ENCODE peak calls at places on chromosomes 3 and 15, in six cellular contexts. B is astrocyte, W is Karpas-422, F is MM.1S, M is SK-N-SH, P is PC-3. R is an unnamed sample. For H3K27me3, the result is how much of the 10 kb centered on the place peaks cover.

GRCh38 chr15:62770752-62771151 is 271.8 kb upstream of the TPM1 start:
- DNase-seq in B (peak), W (no peak), F (no peak), M (no peak), P (peak), R (peak)

GRCh38 chr3:65733459-65733858 is 305.3 kb downstream of the MAGI1 start:
- DNase-seq in B (no peak), W (no peak), F (no peak), M (no peak), P (no peak), R (no peak)

GRCh38 chr3:129829640-129830039 is 63.9 kb downstream of the TMCC1 start:
- DNase-seq in B (peak), W (peak), F (peak), M (peak), P (peak), R (peak)

GRCh38 chr3:114336122-114336697 is 42.4 kb downstream of the TIGIT start:
- DNase-seq in B (peak), W (no peak), F (peak), M (no peak), P (no peak), R (no peak)

GRCh38 chr3:140469491-140469890 is 208.4 kb upstream of the TRIM42 start:
- DNase-seq in B (peak), W (no peak), F (no peak), M (no peak), P (peak), R (no peak)

GRCh38 chr15:83739629-83740028 is 85.7 kb downstream of the ADAMTSL3 start:
- DNase-seq in B (no peak), W (no peak), F (no peak), M (no peak), P (no peak), R (no peak)

GRCh38 chr3:143538577-143538981 is 309.7 kb downstream of the SLC9A9 start:
- DNase-seq in B (peak), W (no peak), F (no peak), M (no peak), P (no peak), R (no peak)

GRCh38 chr3:107969994-107970896 is 120.6 kb downstream of the CD47 start:
- DNase-seq in B (peak), W (peak), F (peak), M (peak), P (peak), R (peak)

GRCh38 chr3:51727500-51727899 is 20.6 kb downstream of the GRM2 start:
- DNase-seq in B (no peak), W (no peak), F (no peak), M (no peak), P (no peak), R (no peak)

GRCh38 chr3:139935071-139935865 is at the start of gene CLSTN2:
- DNase-seq in B (peak), W (peak), F (peak), M (peak), P (no peak), R (no peak)

GRCh38 chr3:45868213-45868612 is 18.1 kb upstream of the CCR9 start:
- DNase-seq in B (no peak), W (no peak), F (peak), M (no peak), P (peak), R (no peak)

GRCh38 chr3:73623996-73624362 is 762 bp downstream of the PDZRN3 start:
- DNase-seq in B (peak), W (no peak), F (no peak), M (peak), P (no peak), R (no peak)

GRCh38 chr3:103690536-103690935 is 1255.7 kb downstream of the ZPLD1 start:
- DNase-seq in B (no peak), W (no peak), F (no peak), M (no peak), P (no peak), R (peak)

GRCh38 chr3:57929988-57930387 is 78.2 kb upstream of the FLNB start:
- DNase-seq in B (no peak), W (no peak), F (no peak), M (no peak), P (no peak), R (no peak)

GRCh38 chr3:161035711-161036110 is 69.4 kb downstream of the B3GALNT1 start:
- DNase-seq in B (peak), W (no peak), F (no peak), M (no peak), P (no peak), R (no peak)

GRCh38 chr15:72113347-72114031 is 4.5 kb downstream of the MYO9A start:
- DNase-seq in B (no peak), W (no peak), F (no peak), M (no peak), P (no peak), R (no peak)

GRCh38 chr15:88498991-88499390 is 31.5 kb downstream of the MRPS11 start:
- DNase-seq in B (no peak), W (no peak), F (no peak), M (no peak), P (no peak), R (no peak)

GRCh38 chr3:43629254-43629653 is 7.4 kb upstream of the ANO10 start:
- DNase-seq in B (no peak), W (no peak), F (no peak), M (no peak), P (no peak), R (no peak)

GRCh38 chr15:33722005-33722672 is 246.2 kb upstream of the CHRM5 start:
- DNase-seq in B (peak), W (peak), F (no peak), M (no peak), P (peak), R (no peak)

GRCh38 chr3:114110439-114110838 is 53.9 kb downstream of the QTRT2 start:
- DNase-seq in B (no peak), W (peak), F (no peak), M (no peak), P (no peak), R (no peak)

GRCh38 chr15:65388306-65389080 is 10.7 kb upstream of the IGDCC3 start:
- DNase-seq in B (no peak), W (no peak), F (no peak), M (no peak), P (no peak), R (no peak)

GRCh38 chr3:194785315-194785714 is 99.6 kb downstream of the FAM43A start:
- DNase-seq in B (no peak), W (no peak), F (no peak), M (no peak), P (no peak), R (no peak)

GRCh38 chr15:90090226-90090848 is 11.9 kb downstream of the IDH2 start:
- DNase-seq in B (no peak), W (no peak), F (no peak), M (no peak), P (no peak), R (no peak)

GRCh38 chr3:106824856-106825255 is 552.4 kb upstream of the CCDC54 start:
- DNase-seq in B (peak), W (peak), F (no peak), M (no peak), P (peak), R (no peak)

GRCh38 chr3:197471221-197472010 is 84.4 kb downstream of the BDH1 start:
- DNase-seq in B (no peak), W (no peak), F (no peak), M (no peak), P (no peak), R (no peak)

GRCh38 chr3:123743121-123743520 is 141.0 kb downstream of the MYLK start:
- DNase-seq in B (no peak), W (no peak), F (no peak), M (no peak), P (no peak), R (no peak)

GRCh38 chr15:86644319-86644718 is 564.6 kb downstream of the AGBL1 start:
- DNase-seq in B (no peak), W (no peak), F (no peak), M (no peak), P (peak), R (no peak)

GRCh38 chr15:70099966-70100494 is 2.3 kb upstream of the TLE3 start:
- DNase-seq in B (no peak), W (no peak), F (peak), M (no peak), P (peak), R (no peak)

GRCh38 chr3:72273615-72274014 is 488.7 kb upstream of the PROK2 start:
- DNase-seq in B (peak), W (no peak), F (no peak), M (no peak), P (no peak), R (no peak)

GRCh38 chr3:17239417-17239816 is 354.7 kb downstream of the PLCL2 start:
- DNase-seq in B (no peak), W (no peak), F (no peak), M (no peak), P (no peak), R (no peak)

GRCh38 chr15:64544450-64544849 is 84.1 kb downstream of the ZNF609 start:
- DNase-seq in B (no peak), W (no peak), F (no peak), M (no peak), P (no peak), R (no peak)

GRCh38 chr15:78065284-78065872 is 12.1 kb downstream of the TBC1D2B start:
- DNase-seq in B (peak), W (no peak), F (peak), M (no peak), P (peak), R (peak)
- H3K27ac ChIP-seq in B (peak), W (peak), F (peak), M (peak), P (no peak), R (peak)

GRCh38 chr3:167740961-167741587 is 5.6 kb downstream of the SERPINI1 start:
- DNase-seq in B (no peak), W (peak), F (peak), M (peak), P (peak), R (no peak)
- H2AFZ ChIP-seq in B (no peak), W (no peak), F (no peak), M (no peak), P (no peak), R (no peak)

DNA sequence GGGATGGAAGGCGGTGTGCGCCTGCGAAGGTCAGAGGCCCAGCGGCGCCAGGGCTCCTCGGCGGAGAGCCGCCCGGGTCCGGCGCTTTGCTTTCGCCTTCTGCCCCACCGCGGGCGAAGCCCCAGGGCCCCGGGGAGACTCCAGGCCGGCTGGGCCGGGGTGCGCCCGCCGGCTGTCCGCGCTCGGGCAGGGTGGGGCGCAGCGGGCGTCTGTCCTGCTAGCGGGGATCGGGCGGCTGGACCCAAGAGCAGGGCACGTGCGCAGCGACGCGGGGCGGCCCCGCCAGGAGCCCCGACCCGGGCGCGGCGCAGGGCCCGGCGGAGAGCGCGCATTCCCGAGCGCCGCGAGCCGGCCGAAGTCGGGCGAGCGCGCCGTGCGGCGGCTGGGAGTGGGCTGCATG is 585 bp upstream of the ALDH1A3 start:
- DNase-seq in B (no peak), W (no peak), F (no peak), M (peak), P (no peak), R (no peak)
- H3K27me3 ChIP-seq in B (under half), W (under half), F (under half), M (under half), P (under half), R (under half)

GRCh38 chr3:170058127-170058526 is 20.3 kb downstream of the GPR160 start:
- DNase-seq in B (no peak), W (peak), F (no peak), M (no peak), P (no peak), R (no peak)
- H3K27ac ChIP-seq in B (no peak), W (peak), F (peak), M (no peak), P (no peak), R (no peak)

GRCh38 chr3:54837964-54838363 is 89.9 kb downstream of the LRTM1 start:
- DNase-seq in B (no peak), W (peak), F (no peak), M (no peak), P (peak), R (no peak)

GRCh38 chr3:54836876-54837275 is 91.0 kb downstream of the LRTM1 start:
- DNase-seq in B (no peak), W (no peak), F (no peak), M (peak), P (no peak), R (no peak)

GRCh38 chr3:54843352-54843751 is 84.5 kb downstream of the LRTM1 start:
- DNase-seq in B (no peak), W (no peak), F (no peak), M (no peak), P (no peak), R (no peak)

GRCh38 chr3:54846085-54846484 is 81.8 kb downstream of the LRTM1 start:
- DNase-seq in B (no peak), W (no peak), F (no peak), M (no peak), P (no peak), R (no peak)

GRCh38 chr3:54841461-54841860 is 86.4 kb downstream of the LRTM1 start:
- DNase-seq in B (no peak), W (no peak), F (no peak), M (no peak), P (no peak), R (no peak)
- H2AFZ ChIP-seq in B (no peak), W (no peak), F (no peak), M (no peak), P (no peak), R (no peak)

DNA sequence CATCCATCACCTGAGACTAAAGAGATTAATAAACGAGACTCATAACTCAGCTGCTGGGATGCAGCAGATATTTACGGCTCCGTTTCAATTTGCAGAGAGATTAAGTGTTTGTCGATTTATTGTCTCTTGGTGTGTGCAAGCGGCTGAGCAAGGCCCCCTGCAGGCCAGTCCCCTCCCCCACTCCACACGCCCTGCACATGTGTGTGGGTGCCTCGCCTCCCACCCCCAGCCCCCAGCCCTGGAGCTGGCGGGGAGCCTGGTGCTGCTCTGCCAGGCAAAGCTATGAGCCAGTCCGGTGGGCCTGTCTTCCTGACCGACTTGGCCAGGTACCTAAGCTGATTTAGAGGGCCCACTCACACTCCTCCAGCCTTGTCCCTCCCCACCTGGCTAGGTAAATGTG is 63.0 kb downstream of the CYP11A1 start:
- DNase-seq in B (no peak), W (no peak), F (no peak), M (peak), P (no peak), R (no peak)
- H3K27me3 ChIP-seq in B (under half), W (under half), F (half or more), M (under half), P (under half), R (under half)

R was measured in PC-9.